ENCODE peak calls at places on chromosome 14, in ten cellular contexts. I is activated CD8-positive, alpha-beta T cell treated with anti-CD3 and anti-CD28 coated beads for 36 hours; M is glutamatergic neuron; W is pancreas; O is GM13977; J is Peyer's patch; V is RWPE2; R is stomach; H is Calu3; U is astrocyte of the spinal cord. L is an unnamed sample.

GRCh38 chr14:32657081-32657480 is 281.6 kb upstream of the NPAS3 start:
- DNase-seq in I (no peak), M (no peak), W (no peak), O (no peak), J (no peak), V (no peak), R (no peak), H (no peak), U (peak; percentile 81), L (no peak)

GRCh38 chr14:53879022-53879686 is 77.5 kb downstream of the BMP4 start:
- DNase-seq in I (no peak), M (no peak), W (no peak), O (no peak), J (no peak), V (no peak), R (no peak), H (no peak), U (no peak), L (no peak)

GRCh38 chr14:65879218-65880009 is 466.9 kb downstream of the FUT8 start:
- DNase-seq in I (peak; percentile 19), M (no peak), W (no peak), O (no peak), J (no peak), V (no peak), R (no peak), H (peak; percentile 15), U (peak; percentile 30), L (no peak)

GRCh38 chr14:104633276-104633861 is 28.8 kb upstream of the TMEM179 start:
- DNase-seq in I (no peak), M (no peak), W (no peak), O (peak; percentile 17), J (no peak), V (no peak), R (no peak), H (no peak), U (no peak), L (no peak)

GRCh38 chr14:35944847-35945246 is 118.7 kb downstream of the BRMS1L start:
- DNase-seq in I (peak; percentile 56), M (peak; percentile 28), W (no peak), O (peak; percentile 25), J (no peak), V (no peak), R (no peak), H (peak; percentile 62), U (no peak), L (peak; percentile 32)

GRCh38 chr14:24900281-24900868 is 149.6 kb downstream of the STXBP6 start:
- DNase-seq in I (no peak), M (no peak), W (no peak), O (no peak), J (no peak), V (no peak), R (no peak), H (no peak), U (peak; percentile 44), L (no peak)

GRCh38 chr14:50082784-50083466 is 33.4 kb downstream of the VCPKMT start:
- DNase-seq in I (peak; percentile 96), M (no peak), W (no peak), O (peak; percentile 84), J (no peak), V (no peak), R (peak; percentile 57), H (no peak), U (peak; percentile 39), L (peak; percentile 81)

GRCh38 chr14:44803239-44803905 is 158.4 kb downstream of the KLHL28 start:
- DNase-seq in I (no peak), M (no peak), W (no peak), O (peak; percentile 43), J (no peak), V (no peak), R (no peak), H (no peak), U (peak; percentile 66), L (peak; percentile 29)

GRCh38 chr14:101559624-101560533 is 1.4 kb upstream of the DIO3 start:
- DNase-seq in I (no peak), M (peak; percentile 58), W (peak; percentile 81), O (peak; percentile 46), J (no peak), V (no peak), R (no peak), H (peak; percentile 77), U (no peak), L (no peak)

GRCh38 chr14:75972729-75973480 is 8.9 kb downstream of the TGFB3 start:
- DNase-seq in I (no peak), M (peak; percentile 47), W (no peak), O (no peak), J (no peak), V (no peak), R (no peak), H (no peak), U (no peak), L (no peak)

GRCh38 chr14:24734917-24735500 is 101.0 kb upstream of the GZMB start:
- DNase-seq in I (peak; percentile 54), M (no peak), W (no peak), O (peak; percentile 24), J (no peak), V (no peak), R (peak; percentile 30), H (peak; percentile 51), U (peak; percentile 52), L (peak; percentile 30)

GRCh38 chr14:94686511-94687160 is 74.4 kb downstream of the SERPINA3 start:
- DNase-seq in I (no peak), M (no peak), W (no peak), O (no peak), J (no peak), V (peak; percentile 55), R (no peak), H (no peak), U (no peak), L (no peak)

GRCh38 chr14:69049675-69050074 is 70.6 kb upstream of the ACTN1 start:
- DNase-seq in I (no peak), M (no peak), W (no peak), O (no peak), J (no peak), V (no peak), R (no peak), H (no peak), U (peak; percentile 72), L (no peak)

GRCh38 chr14:84197704-84198103 is 1332.2 kb upstream of the FLRT2 start:
- DNase-seq in I (no peak), M (no peak), W (no peak), O (no peak), J (no peak), V (no peak), R (no peak), H (no peak), U (no peak), L (no peak)

GRCh38 chr14:26606729-26607128 is 8.9 kb upstream of the NOVA1 start:
- DNase-seq in I (no peak), M (no peak), W (no peak), O (no peak), J (no peak), V (no peak), R (no peak), H (no peak), U (no peak), L (no peak)

GRCh38 chr14:86934196-86934595 is 1058.8 kb downstream of the GALC start:
- DNase-seq in I (no peak), M (no peak), W (no peak), O (no peak), J (no peak), V (no peak), R (no peak), H (no peak), U (no peak), L (no peak)

GRCh38 chr14:61503167-61503801 is 181.9 kb downstream of the PRKCH start:
- DNase-seq in I (peak; percentile 89), M (no peak), W (no peak), O (peak; percentile 36), J (no peak), V (no peak), R (no peak), H (no peak), U (peak; percentile 53), L (no peak)

DNA sequence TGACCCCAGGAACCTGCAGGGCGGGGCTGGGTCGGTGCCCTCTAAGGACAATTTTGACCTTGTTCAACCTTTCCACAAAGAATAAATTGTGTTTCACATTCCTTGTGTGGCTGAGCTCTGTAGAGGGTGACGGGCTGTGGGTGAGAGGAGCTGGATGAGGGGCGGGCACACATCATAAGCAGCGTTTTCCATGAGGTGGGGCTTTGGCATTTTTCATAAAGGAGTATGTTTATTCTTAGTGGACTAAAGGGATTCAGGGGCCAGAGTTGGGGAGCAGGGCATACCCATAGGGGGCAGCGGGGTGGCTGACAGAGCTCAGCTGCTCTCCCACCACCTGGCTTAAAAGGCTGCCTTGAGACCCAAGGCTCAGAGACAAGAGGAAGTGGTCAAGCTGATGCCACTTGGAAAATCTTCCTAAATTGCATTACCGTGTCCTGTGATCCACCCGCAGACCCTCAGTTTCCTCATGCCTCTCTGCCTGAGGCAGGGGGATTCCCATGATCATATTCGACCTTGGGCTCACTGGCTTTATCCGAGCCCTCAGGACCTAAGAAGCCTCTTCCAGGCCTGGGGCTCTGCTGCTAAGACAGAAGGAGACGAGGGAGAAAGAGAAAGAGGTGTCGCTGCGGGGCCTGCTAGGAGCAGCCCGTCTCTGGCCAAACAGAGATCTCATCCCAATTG is 11.4 kb downstream of the MMP14 start:
- DNase-seq in I (no peak), M (no peak), W (no peak), O (peak; percentile 43), J (peak; percentile 39), V (no peak), R (no peak), H (no peak), U (peak; percentile 45), L (peak; percentile 50)
- TF ChIP-seq CTCF in I (no peak), M (no peak), W (no peak), O (peak; percentile 23), J (no peak), V (peak; percentile 10), R (no peak), H (no peak), U (no peak), L (no peak)

GRCh38 chr14:96501746-96502620 is at the start of gene PAPOLA:
- DNase-seq in I (peak; percentile 96), M (peak; percentile 94), W (peak; percentile 98), O (peak; percentile 95), J (peak; percentile 96), V (peak; percentile 96), R (peak; percentile 96), H (peak; percentile 94), U (peak; percentile 97), L (peak; percentile 96)
- TF ChIP-seq CTCF in I (no peak), M (no peak), W (no peak), O (peak; percentile 24), J (peak; percentile 40), V (peak; percentile 32), R (no peak), H (no peak), U (peak; percentile 26), L (peak; percentile 5)

GRCh38 chr14:52049271-52049670 is 19.6 kb downstream of the NID2 start:
- DNase-seq in I (no peak), M (no peak), W (no peak), O (no peak), J (no peak), V (no peak), R (no peak), H (no peak), U (no peak), L (no peak)
- TF ChIP-seq CTCF in I (no peak), M (no peak), W (no peak), O (no peak), J (no peak), V (no peak), R (no peak), H (no peak), U (no peak), L (no peak)

DNA sequence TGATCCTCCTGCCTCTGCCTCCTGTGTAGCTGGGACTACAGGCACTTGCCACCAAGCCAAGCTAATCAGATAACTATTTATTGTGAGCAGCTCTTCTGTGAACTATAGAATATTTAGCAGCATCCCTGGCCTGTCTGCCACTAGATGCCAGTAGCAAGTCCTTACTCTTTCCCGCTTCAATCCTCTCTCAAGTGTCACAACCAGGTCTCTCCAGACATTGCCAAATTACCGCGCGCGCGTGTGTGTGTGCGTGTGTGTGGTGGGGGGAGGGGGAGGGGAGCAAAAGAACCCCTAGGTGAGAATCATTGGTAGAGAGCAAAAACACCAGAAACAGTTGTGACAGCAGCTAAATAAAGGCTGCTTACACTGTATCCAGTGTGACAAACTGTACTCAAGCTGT is 49.9 kb downstream of the PPP2R5E start:
- DNase-seq in I (no peak), M (no peak), W (no peak), O (no peak), J (no peak), V (no peak), R (no peak), H (no peak), U (no peak), L (peak; percentile 41)
- TF ChIP-seq CTCF in I (no peak), M (no peak), W (no peak), O (peak; percentile 30), J (no peak), V (peak; percentile 48), R (no peak), H (no peak), U (peak; percentile 19), L (no peak)

L was measured in GM13976.